ENCODE peak calls at places on chromosomes 13 and 19, in six cellular contexts. P is HFFc6; D is stimulated activated CD8-positive, alpha-beta memory T cell treated with anti-CD3 and anti-CD28 coated beads, Interleukin-4, amount 100 ng/mL, for 48 hours; A is mesendoderm; X is nephron progenitor cell; F is activated CD4-positive, CD25-positive, alpha-beta regulatory T cell treated with anti-CD3 and anti-CD28 coated beads, Interleukin-2, amount 50 U/mL, for 16 hours. K is an unnamed sample.

GRCh38 chr19:17755977-17756670 is 4.8 kb downstream of the FCHO1 start:
- DNase-seq in P (no peak), D (peak; percentile 65), A (peak; percentile 86), X (peak; percentile 84), F (no peak), K (peak; percentile 65)

GRCh38 chr19:21677696-21678418 is 89.5 kb downstream of the ZNF100 start:
- DNase-seq in P (no peak), D (peak; percentile 37), A (no peak), X (no peak), F (no peak), K (no peak)

GRCh38 chr13:81791636-81792035 is 1450.7 kb upstream of the SPRY2 start:
- DNase-seq in P (no peak), D (no peak), A (no peak), X (no peak), F (no peak), K (no peak)

GRCh38 chr13:23384111-23384510 is 49.4 kb downstream of the SACS start:
- DNase-seq in P (peak; percentile 68), D (no peak), A (no peak), X (no peak), F (no peak), K (no peak)

GRCh38 chr19:12801466-12802266 is at the start of the genes PRDX2 and THSD8:
- DNase-seq in P (no peak), D (peak; percentile 85), A (peak; percentile 79), X (peak; percentile 88), F (no peak), K (peak; percentile 86)

GRCh38 chr13:73520566-73521290 is 461.9 kb downstream of the KLF5 start:
- DNase-seq in P (no peak), D (peak; percentile 23), A (no peak), X (no peak), F (no peak), K (no peak)

GRCh38 chr19:44903602-44904425 is 1.8 kb upstream of the APOE start:
- DNase-seq in P (peak; percentile 38), D (peak; percentile 90), A (peak; percentile 74), X (peak; percentile 92), F (peak; percentile 65), K (no peak)

GRCh38 chr19:45038931-45039893 is at the start of gene CLASRP:
- DNase-seq in P (peak; percentile 83), D (peak; percentile 93), A (peak; percentile 91), X (peak; percentile 93), F (peak; percentile 80), K (peak; percentile 79)

GRCh38 chr19:13100031-13100588 is 2.5 kb downstream of the LYL1 start:
- DNase-seq in P (peak; percentile 56), D (peak; percentile 87), A (no peak), X (no peak), F (peak; percentile 43), K (no peak)

GRCh38 chr13:108733141-108733540 is 103.7 kb downstream of the MYO16 start:
- DNase-seq in P (no peak), D (no peak), A (no peak), X (no peak), F (no peak), K (no peak)

GRCh38 chr13:30143671-30144400 is 163.5 kb downstream of the KATNAL1 start:
- DNase-seq in P (peak; percentile 64), D (no peak), A (no peak), X (no peak), F (no peak), K (no peak)

GRCh38 chr13:102651892-102652291 is 43.0 kb downstream of the METTL21C start:
- DNase-seq in P (peak; percentile 22), D (no peak), A (no peak), X (peak; percentile 10), F (no peak), K (no peak)

GRCh38 chr19:7894612-7895309 is 6.5 kb downstream of the LRRC8E start:
- DNase-seq in P (no peak), D (no peak), A (no peak), X (no peak), F (no peak), K (no peak)

GRCh38 chr19:14544977-14545715 is 15.8 kb downstream of the TECR start:
- DNase-seq in P (no peak), D (no peak), A (no peak), X (no peak), F (no peak), K (peak; percentile 98)

GRCh38 chr13:104936304-104936703 is 1599.2 kb downstream of the EFNB2 start:
- DNase-seq in P (no peak), D (no peak), A (no peak), X (no peak), F (no peak), K (no peak)

GRCh38 chr13:111210488-111210887 is 95.4 kb downstream of the ARHGEF7 start:
- DNase-seq in P (peak; percentile 90), D (no peak), A (peak; percentile 48), X (no peak), F (no peak), K (no peak)

GRCh38 chr13:114134111-114134943 is 1.9 kb upstream of the RASA3 start:
- DNase-seq in P (no peak), D (peak; percentile 32), A (no peak), X (peak; percentile 56), F (no peak), K (no peak)

GRCh38 chr19:33302175-33302973 is at the start of gene CEBPA:
- DNase-seq in P (peak; percentile 34), D (peak; percentile 71), A (peak; percentile 92), X (peak; percentile 86), F (no peak), K (peak; percentile 58)

GRCh38 chr19:13169769-13170168 is 19.6 kb downstream of the IER2 start:
- DNase-seq in P (peak; percentile 73), D (no peak), A (no peak), X (no peak), F (no peak), K (no peak)